ENCODE peak calls at places on chromosomes 1 and 21, in seven cellular contexts. Z is AG09319; P is GM12891; T is stimulated activated CD4-positive, alpha-beta T cell treated with anti-CD3 and anti-CD28 coated beads, Interleukin-4, amount 100 ng/mL, for 1 hour; L is cardiac fibroblast; G is activated T-cell treated with anti-CD3 and anti-CD28 coated beads, Interleukin-2, amount 50 U/mL, for 72 hours; D is AG08395. S is an unnamed sample.

GRCh38 chr1:248373761-248374160 is 1.8 kb upstream of the OR2T6 start:
- DNase-seq in Z (no peak), L (no peak), G (no peak), P (no peak), D (no peak), T (no peak), S (no peak)

GRCh38 chr1:32111789-32112188 is 3.9 kb downstream of the KPNA6 start:
- DNase-seq in P (no peak), D (peak; percentile 8), L (peak; percentile 48), T (no peak), Z (no peak), G (no peak), S (no peak)

GRCh38 chr1:67831850-67832513 is 1.3 kb downstream of the GNG12 start:
- DNase-seq in D (peak; percentile 68), T (no peak), Z (no peak), G (no peak), P (no peak), L (peak; percentile 74), S (peak; percentile 34)

GRCh38 chr21:31335957-31336738 is 7.9 kb downstream of the TIAM1 start:
- DNase-seq in G (no peak), L (peak; percentile 80), P (no peak), Z (no peak), D (peak; percentile 89), T (no peak), S (no peak)

GRCh38 chr1:60942291-60942690 is 140.1 kb upstream of the NFIA start:
- DNase-seq in D (no peak), T (no peak), G (no peak), P (no peak), Z (no peak), L (no peak), S (peak; percentile 25)

GRCh38 chr1:173862769-173863223 is 5.0 kb downstream of the GAS5 start:
- DNase-seq in G (no peak), T (no peak), L (no peak), P (no peak), Z (no peak), D (no peak), S (no peak)

GRCh38 chr1:227315500-227316346 is 2.6 kb downstream of the CDC42BPA start:
- DNase-seq in L (peak; percentile 76), P (no peak), Z (peak; percentile 47), D (peak; percentile 42), G (no peak), T (no peak), S (no peak)

GRCh38 chr1:97108200-97108599 is 386.6 kb downstream of the PTBP2 start:
- DNase-seq in P (no peak), Z (no peak), G (no peak), L (no peak), D (no peak), T (no peak), S (no peak)

GRCh38 chr1:25057188-25057587 is 127.1 kb upstream of the RUNX3 start:
- DNase-seq in T (no peak), P (no peak), L (no peak), D (no peak), Z (no peak), G (no peak), S (no peak)

GRCh38 chr1:169260478-169260877 is 107.1 kb downstream of the NME7 start:
- DNase-seq in L (no peak), T (no peak), Z (no peak), P (no peak), D (no peak), G (no peak), S (no peak)

GRCh38 chr1:152013664-152014237 is 20.1 kb upstream of the S100A10 start:
- DNase-seq in D (peak; percentile 56), G (peak; percentile 51), P (no peak), Z (no peak), L (peak; percentile 62), T (peak; percentile 41), S (peak; percentile 66)

GRCh38 chr1:61921435-61921834 is 179.2 kb downstream of the PATJ start:
- DNase-seq in D (no peak), Z (no peak), P (no peak), L (no peak), G (no peak), T (no peak), S (peak; percentile 13)

GRCh38 chr1:28173151-28173979 is 3.1 kb downstream of the PTAFR start:
- DNase-seq in G (no peak), L (peak; percentile 49), P (no peak), D (no peak), Z (no peak), T (no peak), S (no peak)

GRCh38 chr1:210826686-210827085 is 307.3 kb downstream of the KCNH1 start:
- DNase-seq in G (no peak), L (no peak), Z (no peak), D (no peak), T (no peak), P (no peak), S (no peak)

GRCh38 chr1:211524521-211524920 is 32.6 kb upstream of the RD3 start:
- DNase-seq in D (no peak), P (no peak), G (no peak), L (no peak), T (no peak), Z (no peak), S (no peak)

GRCh38 chr1:194159941-194160340 is 973.5 kb upstream of the B3GALT2 start:
- DNase-seq in P (no peak), D (no peak), L (no peak), T (no peak), G (no peak), Z (no peak), S (no peak)

GRCh38 chr1:9785406-9785805 is 38.4 kb downstream of the CLSTN1 start:
- DNase-seq in D (no peak), Z (no peak), T (no peak), L (no peak), P (no peak), G (no peak), S (no peak)

GRCh38 chr1:26305667-26306289 is 658 bp downstream of the UBXN11 start:
- DNase-seq in P (no peak), D (no peak), Z (no peak), T (no peak), L (no peak), G (no peak), S (no peak)

GRCh38 chr1:56462209-56462608 is 117.2 kb downstream of the PLPP3 start:
- DNase-seq in D (no peak), G (no peak), Z (no peak), P (no peak), T (no peak), L (no peak), S (no peak)

GRCh38 chr1:213977486-213977842 is 10.3 kb upstream of the PROX1 start:
- DNase-seq in G (no peak), T (no peak), Z (no peak), D (no peak), P (no peak), L (no peak), S (peak; percentile 17)

GRCh38 chr1:66207484-66207883 is 326.5 kb upstream of the SGIP1 start:
- DNase-seq in D (peak; percentile 83), Z (no peak), T (no peak), G (no peak), P (no peak), L (peak; percentile 45), S (no peak)

GRCh38 chr1:72623299-72623708 is 341.0 kb upstream of the NEGR1 start:
- DNase-seq in T (no peak), P (no peak), G (no peak), Z (peak; percentile 10), D (peak; percentile 35), L (peak; percentile 57), S (peak; percentile 41)

GRCh38 chr1:58932820-58933598 is 149.2 kb upstream of the JUN start:
- DNase-seq in Z (peak; percentile 55), T (no peak), D (peak; percentile 86), G (no peak), L (peak; percentile 73), P (no peak), S (peak; percentile 47)

GRCh38 chr1:233252436-233252835 is 43.1 kb downstream of the PCNX2 start:
- DNase-seq in D (no peak), P (no peak), Z (no peak), T (no peak), L (peak; percentile 33), G (no peak), S (no peak)

GRCh38 chr1:181102841-181103240 is 14.3 kb downstream of the IER5 start:
- DNase-seq in D (no peak), P (no peak), G (no peak), L (no peak), T (no peak), Z (no peak), S (no peak)

GRCh38 chr1:237124856-237125462 is 83.0 kb downstream of the RYR2 start:
- DNase-seq in L (peak; percentile 16), T (no peak), P (no peak), G (peak; percentile 1), Z (no peak), D (no peak), S (peak; percentile 44)

GRCh38 chr1:92476071-92476607 is 10.6 kb downstream of the GFI1 start:
- DNase-seq in D (no peak), T (peak; percentile 53), G (peak; percentile 71), Z (no peak), L (no peak), P (no peak), S (no peak)

GRCh38 chr1:14804626-14805025 is 206.1 kb downstream of the KAZN start:
- DNase-seq in P (no peak), T (no peak), L (no peak), G (peak; percentile 2), Z (no peak), D (no peak), S (peak; percentile 74)

GRCh38 chr21:39444406-39445145 is 1.0 kb downstream of the LCA5L start:
- DNase-seq in T (no peak), D (peak; percentile 57), G (no peak), L (peak; percentile 63), Z (no peak), P (no peak), S (no peak)

GRCh38 chr1:7401814-7402547 is 369.1 kb upstream of the VAMP3 start:
- DNase-seq in G (no peak), P (no peak), D (peak; percentile 99), Z (peak; percentile 87), L (peak; percentile 82), T (no peak), S (no peak)

GRCh38 chr1:43890815-43891214 is 42.8 kb upstream of the ARTN start:
- DNase-seq in D (no peak), P (no peak), L (no peak), G (no peak), T (no peak), Z (no peak), S (no peak)

GRCh38 chr1:7941437-7941793 is 776 bp upstream of the TNFRSF9 start:
- DNase-seq in T (no peak), L (no peak), G (no peak), Z (no peak), P (no peak), D (no peak), S (no peak)